ENCODE peak calls at places on chromosome 5, in nine cellular contexts. P, U, B, A, R, Y, T, Z and Q are unnamed samples.

GRCh38 chr5:151917931-151918330 is 6.7 kb downstream of the GLRA1 start:
- DNase-seq in P (no peak), U (no peak), B (no peak), A (no peak), R (no peak), Y (no peak), T (no peak), Z (no peak), Q (no peak)

GRCh38 chr5:34474573-34475021 is 181.5 kb upstream of the RAI14 start:
- DNase-seq in P (peak; percentile 55), U (no peak), B (no peak), A (no peak), R (no peak), Y (peak; percentile 46), T (no peak), Z (peak; percentile 46), Q (no peak)

GRCh38 chr5:44774279-44774880 is 34.4 kb upstream of the MRPS30 start:
- DNase-seq in P (peak; percentile 50), U (no peak), B (no peak), A (no peak), R (no peak), Y (peak; percentile 39), T (no peak), Z (peak; percentile 5), Q (no peak)

GRCh38 chr5:143251175-143251574 is 152.3 kb downstream of the NR3C1 start:
- DNase-seq in P (no peak), U (no peak), B (no peak), A (no peak), R (no peak), Y (no peak), T (no peak), Z (no peak), Q (no peak)

GRCh38 chr5:73917433-73917832 is 291.4 kb downstream of the ARHGEF28 start:
- DNase-seq in P (no peak), U (no peak), B (no peak), A (no peak), R (no peak), Y (no peak), T (no peak), Z (no peak), Q (peak; percentile 38)

GRCh38 chr5:125483609-125484008 is 737.2 kb upstream of the ZNF608 start:
- DNase-seq in P (no peak), U (no peak), B (no peak), A (no peak), R (no peak), Y (no peak), T (no peak), Z (no peak), Q (no peak)

GRCh38 chr5:53418844-53419243 is 61.6 kb upstream of the FST start:
- DNase-seq in P (peak; percentile 99), U (no peak), B (no peak), A (no peak), R (no peak), Y (peak; percentile 97), T (no peak), Z (no peak), Q (no peak)

GRCh38 chr5:1642621-1643061 is 118.9 kb upstream of the LPCAT1 start:
- DNase-seq in P (no peak), U (no peak), B (no peak), A (no peak), R (no peak), Y (no peak), T (no peak), Z (no peak), Q (no peak)

GRCh38 chr5:56409331-56410190 is 176.4 kb upstream of the ANKRD55 start:
- DNase-seq in P (peak; percentile 95), U (no peak), B (no peak), A (no peak), R (no peak), Y (peak; percentile 52), T (no peak), Z (no peak), Q (peak; percentile 67)

GRCh38 chr5:39102684-39103155 is 28.5 kb upstream of the RICTOR start:
- DNase-seq in P (no peak), U (no peak), B (no peak), A (no peak), R (no peak), Y (no peak), T (no peak), Z (no peak), Q (no peak)

GRCh38 chr5:58466939-58467338 is 7.1 kb upstream of the PLK2 start:
- DNase-seq in P (peak; percentile 61), U (peak; percentile 35), B (no peak), A (no peak), R (no peak), Y (peak; percentile 69), T (no peak), Z (no peak), Q (peak; percentile 29)

GRCh38 chr5:98750693-98751092 is 22.8 kb upstream of the RGMB start:
- DNase-seq in P (peak; percentile 36), U (no peak), B (peak; percentile 21), A (no peak), R (no peak), Y (peak; percentile 40), T (no peak), Z (no peak), Q (no peak)